ENCODE peak calls at places on chromosomes 13 and 19, in eight cellular contexts. One of them, this sample, is unnamed.

GRCh38 chr19:1825909-1826556 is 14.0 kb upstream of the ATP8B3 start:
- DNase-seq in erythroblast: peak
- DNase-seq in astrocyte of the spinal cord: peak
- DNase-seq in amniotic stem cell: peak
- DNase-seq in ascending aorta: peak
- DNase-seq in activated T-helper 1 cell treated with anti-CD3 and anti-CD28 coated beads, Interleukin-12 subunit alpha, Interleukin-12 subunit beta, Interleukin-2, Interleukin-4 antibody, amounts not matched to agents 30 ng/mL and 10 ng/mL and 1 ng/mL, durations not matched to agents 14 hours and 24 hours and 36 hours: peak
- DNase-seq in epithelial cell of esophagus: peak
- DNase-seq in stimulated activated naive CD4-positive, alpha-beta T cell: peak
- DNase-seq in this sample: peak

GRCh38 chr13:52738719-52739467 is 727 bp downstream of the CNMD start:
- DNase-seq in astrocyte of the spinal cord: no peak
- DNase-seq in epithelial cell of esophagus: no peak
- DNase-seq in amniotic stem cell: no peak
- DNase-seq in activated T-helper 1 cell treated with anti-CD3 and anti-CD28 coated beads, Interleukin-12 subunit alpha, Interleukin-12 subunit beta, Interleukin-2, Interleukin-4 antibody, amounts not matched to agents 30 ng/mL and 10 ng/mL and 1 ng/mL, durations not matched to agents 14 hours and 24 hours and 36 hours: no peak
- DNase-seq in ascending aorta: no peak
- DNase-seq in stimulated activated naive CD4-positive, alpha-beta T cell: no peak
- DNase-seq in erythroblast: peak
- DNase-seq in this sample: no peak

GRCh38 chr13:21579754-21580316 is 24.1 kb downstream of the MICU2 start:
- DNase-seq in stimulated activated naive CD4-positive, alpha-beta T cell: no peak
- DNase-seq in erythroblast: no peak
- DNase-seq in astrocyte of the spinal cord: no peak
- DNase-seq in ascending aorta: no peak
- DNase-seq in amniotic stem cell: no peak
- DNase-seq in epithelial cell of esophagus: no peak
- DNase-seq in activated T-helper 1 cell treated with anti-CD3 and anti-CD28 coated beads, Interleukin-12 subunit alpha, Interleukin-12 subunit beta, Interleukin-2, Interleukin-4 antibody, amounts not matched to agents 30 ng/mL and 10 ng/mL and 1 ng/mL, durations not matched to agents 14 hours and 24 hours and 36 hours: no peak
- DNase-seq in this sample: no peak

GRCh38 chr19:16370671-16371391 is 46.2 kb downstream of the KLF2 start:
- DNase-seq in erythroblast: no peak
- DNase-seq in astrocyte of the spinal cord: no peak
- DNase-seq in amniotic stem cell: no peak
- DNase-seq in ascending aorta: no peak
- DNase-seq in epithelial cell of esophagus: no peak
- DNase-seq in activated T-helper 1 cell treated with anti-CD3 and anti-CD28 coated beads, Interleukin-12 subunit alpha, Interleukin-12 subunit beta, Interleukin-2, Interleukin-4 antibody, amounts not matched to agents 30 ng/mL and 10 ng/mL and 1 ng/mL, durations not matched to agents 14 hours and 24 hours and 36 hours: no peak
- DNase-seq in stimulated activated naive CD4-positive, alpha-beta T cell: peak
- DNase-seq in this sample: no peak

GRCh38 chr19:40363128-40363527 is 14.6 kb downstream of the PLD3 start:
- DNase-seq in stimulated activated naive CD4-positive, alpha-beta T cell: no peak
- DNase-seq in epithelial cell of esophagus: no peak
- DNase-seq in activated T-helper 1 cell treated with anti-CD3 and anti-CD28 coated beads, Interleukin-12 subunit alpha, Interleukin-12 subunit beta, Interleukin-2, Interleukin-4 antibody, amounts not matched to agents 30 ng/mL and 10 ng/mL and 1 ng/mL, durations not matched to agents 14 hours and 24 hours and 36 hours: no peak
- DNase-seq in amniotic stem cell: no peak
- DNase-seq in erythroblast: peak
- DNase-seq in astrocyte of the spinal cord: no peak
- DNase-seq in ascending aorta: no peak
- DNase-seq in this sample: no peak

GRCh38 chr13:51681037-51681678 is 96.9 kb downstream of the WDFY2 start:
- DNase-seq in erythroblast: no peak
- DNase-seq in epithelial cell of esophagus: peak
- DNase-seq in astrocyte of the spinal cord: peak
- DNase-seq in amniotic stem cell: peak
- DNase-seq in stimulated activated naive CD4-positive, alpha-beta T cell: no peak
- DNase-seq in activated T-helper 1 cell treated with anti-CD3 and anti-CD28 coated beads, Interleukin-12 subunit alpha, Interleukin-12 subunit beta, Interleukin-2, Interleukin-4 antibody, amounts not matched to agents 30 ng/mL and 10 ng/mL and 1 ng/mL, durations not matched to agents 14 hours and 24 hours and 36 hours: no peak
- DNase-seq in ascending aorta: no peak
- DNase-seq in this sample: no peak

GRCh38 chr13:37175996-37176395 is 70.5 kb upstream of the CSNK1A1L start:
- DNase-seq in ascending aorta: no peak
- DNase-seq in activated T-helper 1 cell treated with anti-CD3 and anti-CD28 coated beads, Interleukin-12 subunit alpha, Interleukin-12 subunit beta, Interleukin-2, Interleukin-4 antibody, amounts not matched to agents 30 ng/mL and 10 ng/mL and 1 ng/mL, durations not matched to agents 14 hours and 24 hours and 36 hours: no peak
- DNase-seq in stimulated activated naive CD4-positive, alpha-beta T cell: no peak
- DNase-seq in epithelial cell of esophagus: peak
- DNase-seq in amniotic stem cell: no peak
- DNase-seq in erythroblast: no peak
- DNase-seq in astrocyte of the spinal cord: peak
- DNase-seq in this sample: no peak

GRCh38 chr19:56764296-56764695 is 76.2 kb downstream of the PEG3 start:
- DNase-seq in erythroblast: no peak
- DNase-seq in astrocyte of the spinal cord: no peak
- DNase-seq in epithelial cell of esophagus: no peak
- DNase-seq in amniotic stem cell: no peak
- DNase-seq in activated T-helper 1 cell treated with anti-CD3 and anti-CD28 coated beads, Interleukin-12 subunit alpha, Interleukin-12 subunit beta, Interleukin-2, Interleukin-4 antibody, amounts not matched to agents 30 ng/mL and 10 ng/mL and 1 ng/mL, durations not matched to agents 14 hours and 24 hours and 36 hours: no peak
- DNase-seq in ascending aorta: no peak
- DNase-seq in stimulated activated naive CD4-positive, alpha-beta T cell: no peak
- DNase-seq in this sample: no peak

GRCh38 chr13:23462815-23463559 is 29.5 kb upstream of the SACS start:
- DNase-seq in stimulated activated naive CD4-positive, alpha-beta T cell: no peak
- DNase-seq in amniotic stem cell: no peak
- DNase-seq in astrocyte of the spinal cord: no peak
- DNase-seq in erythroblast: no peak
- DNase-seq in ascending aorta: no peak
- DNase-seq in epithelial cell of esophagus: no peak
- DNase-seq in activated T-helper 1 cell treated with anti-CD3 and anti-CD28 coated beads, Interleukin-12 subunit alpha, Interleukin-12 subunit beta, Interleukin-2, Interleukin-4 antibody, amounts not matched to agents 30 ng/mL and 10 ng/mL and 1 ng/mL, durations not matched to agents 14 hours and 24 hours and 36 hours: no peak
- DNase-seq in this sample: no peak

GRCh38 chr13:33571618-33572017 is 246.3 kb upstream of the RFC3 start:
- DNase-seq in epithelial cell of esophagus: no peak
- DNase-seq in activated T-helper 1 cell treated with anti-CD3 and anti-CD28 coated beads, Interleukin-12 subunit alpha, Interleukin-12 subunit beta, Interleukin-2, Interleukin-4 antibody, amounts not matched to agents 30 ng/mL and 10 ng/mL and 1 ng/mL, durations not matched to agents 14 hours and 24 hours and 36 hours: no peak
- DNase-seq in ascending aorta: no peak
- DNase-seq in stimulated activated naive CD4-positive, alpha-beta T cell: no peak
- DNase-seq in erythroblast: no peak
- DNase-seq in astrocyte of the spinal cord: no peak
- DNase-seq in amniotic stem cell: no peak
- DNase-seq in this sample: no peak

GRCh38 chr19:15331419-15332310 is 674 bp downstream of the BRD4 start:
- DNase-seq in astrocyte of the spinal cord: peak
- DNase-seq in stimulated activated naive CD4-positive, alpha-beta T cell: peak
- DNase-seq in epithelial cell of esophagus: peak
- DNase-seq in erythroblast: peak
- DNase-seq in ascending aorta: no peak
- DNase-seq in amniotic stem cell: no peak
- DNase-seq in activated T-helper 1 cell treated with anti-CD3 and anti-CD28 coated beads, Interleukin-12 subunit alpha, Interleukin-12 subunit beta, Interleukin-2, Interleukin-4 antibody, amounts not matched to agents 30 ng/mL and 10 ng/mL and 1 ng/mL, durations not matched to agents 14 hours and 24 hours and 36 hours: peak
- DNase-seq in this sample: no peak

GRCh38 chr19:55638864-55639359 is 1.9 kb upstream of the ZNF580 start:
- DNase-seq in ascending aorta: no peak
- DNase-seq in amniotic stem cell: no peak
- DNase-seq in erythroblast: peak
- DNase-seq in stimulated activated naive CD4-positive, alpha-beta T cell: peak
- DNase-seq in astrocyte of the spinal cord: no peak
- DNase-seq in activated T-helper 1 cell treated with anti-CD3 and anti-CD28 coated beads, Interleukin-12 subunit alpha, Interleukin-12 subunit beta, Interleukin-2, Interleukin-4 antibody, amounts not matched to agents 30 ng/mL and 10 ng/mL and 1 ng/mL, durations not matched to agents 14 hours and 24 hours and 36 hours: peak
- DNase-seq in epithelial cell of esophagus: peak
- DNase-seq in this sample: no peak